ENCODE peak calls at places on chromosomes 7 and 10, in eight cellular contexts. O is iPS-NIHi11; W is B cell; B is PC-3; N is stimulated activated CD8-positive, alpha-beta memory T cell treated with anti-CD3 and anti-CD28 coated beads, Interleukin-15, amount 100 ng/mL, for 4 hours; T is fibroblast of pulmonary artery; J is Right ventricle myocardium superior; M is Panc1. G is an unnamed sample.

GRCh38 chr7:37289347-37289746 is 159.3 kb downstream of the ELMO1 start:
- DNase-seq in N (no peak), J (no peak), T (no peak), M (no peak), W (no peak), B (no peak), O (no peak), G (no peak)

GRCh38 chr7:134315679-134316538 is 821 bp downstream of the SLC35B4 start:
- DNase-seq in J (no peak), T (peak; percentile 25), O (no peak), M (no peak), N (no peak), B (peak; percentile 6), W (no peak), G (no peak)

GRCh38 chr10:31262672-31263071 is 56.3 kb upstream of the ZEB1 start:
- DNase-seq in B (no peak), M (no peak), O (no peak), W (no peak), N (no peak), T (peak; percentile 79), J (peak; percentile 39), G (no peak)

GRCh38 chr7:15751191-15751701 is 64.8 kb upstream of the MEOX2 start:
- DNase-seq in N (no peak), M (no peak), T (peak; percentile 35), J (no peak), O (no peak), W (no peak), B (no peak), G (no peak)

GRCh38 chr7:70856889-70857511 is 274.9 kb upstream of the GALNT17 start:
- DNase-seq in N (peak; percentile 14), B (peak; percentile 63), M (peak; percentile 48), T (peak; percentile 65), O (peak; percentile 74), J (peak; percentile 69), W (peak; percentile 28), G (no peak)

GRCh38 chr10:120782336-120782735 is 68.8 kb upstream of the WDR11 start:
- DNase-seq in T (no peak), W (no peak), J (no peak), M (no peak), O (no peak), B (no peak), N (no peak), G (no peak)

GRCh38 chr10:100359030-100359432 is 12.0 kb downstream of the SCD start:
- DNase-seq in M (no peak), N (no peak), B (no peak), T (peak; percentile 50), O (no peak), J (no peak), W (no peak), G (no peak)

GRCh38 chr7:153065021-153065420 is 305.5 kb downstream of the ACTR3B start:
- DNase-seq in N (no peak), T (no peak), W (no peak), J (no peak), B (peak; percentile 29), M (no peak), O (no peak), G (no peak)

GRCh38 chr10:26407406-26407969 is 30.7 kb upstream of the APBB1IP start:
- DNase-seq in N (no peak), T (no peak), O (no peak), B (peak; percentile 17), J (no peak), W (no peak), M (peak; percentile 38), G (no peak)

GRCh38 chr10:100506596-100507356 is 12.9 kb downstream of the SEC31B start:
- DNase-seq in W (no peak), M (no peak), N (no peak), B (peak; percentile 70), J (no peak), T (no peak), O (no peak), G (no peak)